ENCODE peak calls at places on chromosomes 7 and 10, in four cellular contexts. R, U, Z and I are unnamed samples.

GRCh38 chr10:37478381-37478780 is 353.0 kb downstream of the ANKRD30A start:
- DNase-seq in R (no peak), U (no peak), Z (no peak), I (no peak)

GRCh38 chr10:9253121-9253520 is 1198.6 kb downstream of the GATA3 start:
- DNase-seq in R (no peak), U (no peak), Z (no peak), I (peak; percentile 13)

GRCh38 chr7:47483604-47484273 is 98.2 kb downstream of the TNS3 start:
- DNase-seq in R (no peak), U (no peak), Z (no peak), I (no peak)

GRCh38 chr7:138374119-138374693 is 85.9 kb upstream of the TRIM24 start:
- DNase-seq in R (no peak), U (no peak), Z (no peak), I (no peak)

GRCh38 chr7:2359610-2360009 is 5.0 kb downstream of the EIF3B start:
- DNase-seq in R (peak; percentile 23), U (no peak), Z (no peak), I (no peak)

GRCh38 chr7:140726304-140726703 is 29.8 kb downstream of the NDUFB2 start:
- DNase-seq in R (no peak), U (no peak), Z (no peak), I (peak; percentile 9)

GRCh38 chr7:137151056-137151731 is 192.3 kb downstream of the PTN start:
- DNase-seq in R (no peak), U (no peak), Z (no peak), I (no peak)

GRCh38 chr10:110081914-110082313 is 74.1 kb downstream of the ADD3 start:
- DNase-seq in R (no peak), U (no peak), Z (no peak), I (peak; percentile 18)

GRCh38 chr10:13652860-13653259 is 66.1 kb downstream of the PRPF18 start:
- DNase-seq in R (no peak), U (no peak), Z (no peak), I (no peak)

GRCh38 chr7:148706368-148706767 is 7.7 kb downstream of the CUL1 start:
- DNase-seq in R (no peak), U (no peak), Z (no peak), I (no peak)

GRCh38 chr10:119166564-119166963 is 1.1 kb upstream of the SFXN4 start:
- DNase-seq in R (no peak), U (no peak), Z (no peak), I (no peak)

GRCh38 chr7:158407581-158408331 is 179.9 kb downstream of the PTPRN2 start:
- DNase-seq in R (no peak), U (no peak), Z (no peak), I (peak; percentile 23)

GRCh38 chr7:134632052-134632451 is 14.6 kb upstream of the BPGM start:
- DNase-seq in R (no peak), U (no peak), Z (no peak), I (no peak)

GRCh38 chr10:99975942-99976809 is 33.6 kb downstream of the DNMBP start:
- DNase-seq in R (no peak), U (no peak), Z (no peak), I (no peak)

GRCh38 chr10:79259834-79260233 is 87.4 kb upstream of the PPIF start:
- DNase-seq in R (no peak), U (no peak), Z (no peak), I (no peak)

GRCh38 chr7:985915-986741 is 3.1 kb downstream of the CYP2W1 start:
- DNase-seq in R (no peak), U (no peak), Z (no peak), I (peak; percentile 39)

GRCh38 chr7:42606217-42606905 is 305.5 kb downstream of the C7orf25 start:
- DNase-seq in R (no peak), U (no peak), Z (no peak), I (no peak)

GRCh38 chr10:101903827-101904520 is 60.4 kb upstream of the KCNIP2 start:
- DNase-seq in R (no peak), U (no peak), Z (no peak), I (no peak)

GRCh38 chr10:97612386-97612785 is 20.9 kb downstream of the MORN4 start:
- DNase-seq in R (no peak), U (no peak), Z (no peak), I (peak; percentile 74)

GRCh38 chr7:44063547-44063893 is 1.8 kb downstream of the PGAM2 start:
- DNase-seq in R (peak; percentile 54), U (peak; percentile 10), Z (no peak), I (no peak)

GRCh38 chr7:45885264-45885882 is 2.9 kb upstream of the IGFBP1 start:
- DNase-seq in R (no peak), U (no peak), Z (no peak), I (no peak)

GRCh38 chr10:84826704-84827103 is 498.3 kb downstream of the CCSER2 start:
- DNase-seq in R (no peak), U (no peak), Z (no peak), I (no peak)

GRCh38 chr10:26173837-26174236 is 42.7 kb upstream of the GAD2 start:
- DNase-seq in R (no peak), U (no peak), Z (no peak), I (no peak)

GRCh38 chr10:21487416-21488180 is 37.9 kb downstream of the SKIDA1 start:
- DNase-seq in R (no peak), U (no peak), Z (no peak), I (no peak)
- TF ChIP-seq CTCF in R (no peak), U (no peak), Z (no peak), I (no peak)

GRCh38 chr7:22856437-22856836 is 33.8 kb upstream of the TOMM7 start:
- DNase-seq in R (no peak), U (no peak), Z (no peak), I (no peak)

GRCh38 chr7:22853138-22853537 is 30.5 kb upstream of the TOMM7 start:
- DNase-seq in R (no peak), U (no peak), Z (no peak), I (no peak)

GRCh38 chr7:22855049-22855392 is 32.4 kb upstream of the TOMM7 start:
- DNase-seq in R (no peak), U (no peak), Z (no peak), I (no peak)

GRCh38 chr7:22853674-22854157 is 31.1 kb upstream of the TOMM7 start:
- DNase-seq in R (no peak), U (no peak), Z (no peak), I (no peak)

GRCh38 chr7:22854158-22855048 is 31.8 kb upstream of the TOMM7 start:
- DNase-seq in R (peak; percentile 95), U (peak; percentile 94), Z (peak; percentile 70), I (peak; percentile 87)
- TF ChIP-seq CTCF in R (peak; percentile 78), U (peak; percentile 85), Z (peak; percentile 65), I (peak; percentile 98)

GRCh38 chr10:43377393-43377883 is 6.0 kb downstream of the FXYD4 start:
- DNase-seq in R (no peak), U (peak; percentile 61), Z (no peak), I (no peak)
- TF ChIP-seq CTCF in R (no peak), U (peak; percentile 28), Z (no peak), I (peak; percentile 27)

GRCh38 chr10:34669079-34669478 is 146.0 kb downstream of the PARD3 start:
- DNase-seq in R (no peak), U (no peak), Z (no peak), I (no peak)

GRCh38 chr10:34667177-34667576 is 147.9 kb downstream of the PARD3 start:
- DNase-seq in R (no peak), U (no peak), Z (no peak), I (no peak)

GRCh38 chr10:34670101-34670500 is 145.0 kb downstream of the PARD3 start:
- DNase-seq in R (no peak), U (no peak), Z (no peak), I (no peak)

GRCh38 chr10:34664706-34665105 is 150.4 kb downstream of the PARD3 start:
- DNase-seq in R (no peak), U (no peak), Z (no peak), I (no peak)

GRCh38 chr10:34666008-34666700 is 148.9 kb downstream of the PARD3 start:
- DNase-seq in R (no peak), U (no peak), Z (no peak), I (peak; percentile 89)
- TF ChIP-seq CTCF in R (peak; percentile 69), U (peak; percentile 57), Z (no peak), I (peak; percentile 79)

GRCh38 chr7:115704884-115705283 is 325.7 kb downstream of the TFEC start:
- DNase-seq in R (no peak), U (no peak), Z (no peak), I (no peak)

GRCh38 chr7:115709664-115710063 is 320.9 kb downstream of the TFEC start:
- DNase-seq in R (no peak), U (no peak), Z (no peak), I (no peak)

GRCh38 chr7:115707684-115708341 is 322.8 kb downstream of the TFEC start:
- DNase-seq in R (no peak), U (no peak), Z (no peak), I (no peak)

DNA sequence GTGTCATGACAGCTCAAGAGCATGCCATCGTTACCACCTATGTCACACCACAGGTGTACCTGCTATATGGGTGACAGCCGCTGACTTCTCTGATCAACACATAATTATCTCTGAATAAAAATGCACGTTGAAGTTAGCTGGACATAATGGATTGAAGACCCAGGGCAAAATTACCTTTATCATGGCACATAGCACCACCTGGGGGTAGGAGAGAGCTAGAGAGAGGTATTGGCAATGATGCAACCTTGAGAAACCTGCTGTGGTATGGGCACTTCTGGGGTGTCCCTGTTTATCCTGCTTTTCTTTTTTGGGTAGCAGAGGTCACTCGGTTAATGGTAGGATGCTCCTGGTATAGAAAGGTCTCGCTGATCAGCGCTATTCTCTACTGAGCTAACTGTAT is 323.3 kb downstream of the TFEC start:
- DNase-seq in R (no peak), U (no peak), Z (no peak), I (no peak)
- TF ChIP-seq CTCF in R (no peak), U (peak; percentile 21), Z (no peak), I (peak; percentile 66)